ENCODE peak calls at places on chromosomes 5 and 9, in nine cellular contexts. Y is H1, D is breast epithelium, M is stomach, Q is transverse colon, S is suprapubic skin, C is spleen, H is HCT116, P is Panc1. Z is an unnamed sample. For H3K36me3 and H3K4me1, the result is how much of the 10 kb centered on the place peaks cover.

GRCh38 chr5:119333421-119333851 is 22.4 kb upstream of the TNFAIP8 start:
- DNase-seq in Y (no peak), D (no peak), M (no peak), Q (no peak), S (no peak), C (no peak), H (no peak), P (no peak), Z (no peak)

GRCh38 chr9:99269429-99269828 is 47.3 kb downstream of the SEC61B start:
- DNase-seq in Y (no peak), D (no peak), M (no peak), Q (no peak), S (no peak), C (no peak), H (no peak), P (no peak), Z (no peak)

GRCh38 chr5:56211298-56211865 is 21.7 kb downstream of the ANKRD55 start:
- DNase-seq in Y (no peak), D (peak), M (no peak), Q (no peak), S (no peak), C (no peak), H (peak), P (peak), Z (no peak)

GRCh38 chr9:95726756-95727155 is 148.7 kb upstream of the ERCC6L2 start:
- DNase-seq in Y (no peak), D (no peak), M (no peak), Q (no peak), S (no peak), C (no peak), H (peak), P (peak), Z (no peak)

GRCh38 chr5:5246736-5247135 is 106.6 kb downstream of the ADAMTS16 start:
- DNase-seq in Y (no peak), D (no peak), M (no peak), Q (no peak), S (no peak), C (no peak), H (no peak), P (no peak), Z (no peak)

GRCh38 chr9:16413509-16414016 is 456.9 kb downstream of the BNC2 start:
- DNase-seq in Y (no peak), D (no peak), M (no peak), Q (no peak), S (no peak), C (no peak), H (no peak), P (no peak), Z (no peak)

GRCh38 chr9:130715270-130716077 is 21.9 kb downstream of the EXOSC2 start:
- DNase-seq in Y (no peak), D (no peak), M (no peak), Q (no peak), S (no peak), C (no peak), H (no peak), P (no peak), Z (no peak)

GRCh38 chr9:14322211-14323082 is 8.5 kb upstream of the NFIB start:
- DNase-seq in Y (no peak), D (peak), M (peak), Q (peak), S (peak), C (peak), H (peak), P (no peak), Z (peak)

GRCh38 chr5:157198277-157199058 is 17.8 kb downstream of the ITK start:
- DNase-seq in Y (no peak), D (no peak), M (peak), Q (peak), S (no peak), C (no peak), H (no peak), P (no peak), Z (no peak)

GRCh38 chr5:74173260-74173659 is 467.3 kb downstream of the ENC1 start:
- DNase-seq in Y (no peak), D (no peak), M (no peak), Q (no peak), S (no peak), C (no peak), H (no peak), P (no peak), Z (no peak)

GRCh38 chr5:74303575-74303974 is 337.0 kb downstream of the ENC1 start:
- DNase-seq in Y (no peak), D (no peak), M (no peak), Q (no peak), S (no peak), C (no peak), H (no peak), P (no peak), Z (no peak)

GRCh38 chr5:138635268-138635667 is 60.1 kb upstream of the HSPA9 start:
- DNase-seq in Y (no peak), D (peak), M (no peak), Q (no peak), S (no peak), C (no peak), H (no peak), P (no peak), Z (no peak)

GRCh38 chr5:120304653-120305052 is 159.4 kb upstream of the PRR16 start:
- DNase-seq in Y (no peak), D (no peak), M (no peak), Q (no peak), S (no peak), C (no peak), H (no peak), P (no peak), Z (no peak)

GRCh38 chr5:72464071-72464470 is 43.1 kb downstream of the ZNF366 start:
- DNase-seq in Y (no peak), D (no peak), M (no peak), Q (no peak), S (no peak), C (no peak), H (no peak), P (no peak), Z (no peak)

GRCh38 chr9:81455417-81455816 is 233.9 kb downstream of the TLE1 start:
- DNase-seq in Y (no peak), D (no peak), M (no peak), Q (no peak), S (no peak), C (no peak), H (no peak), P (no peak), Z (no peak)

GRCh38 chr9:35859310-35859994 is 10.7 kb downstream of the OR13J1 start:
- DNase-seq in Y (no peak), D (no peak), M (peak), Q (no peak), S (no peak), C (no peak), H (no peak), P (no peak), Z (no peak)

GRCh38 chr5:173602423-173602822 is 14.0 kb downstream of the BOD1 start:
- DNase-seq in Y (no peak), D (peak), M (no peak), Q (no peak), S (no peak), C (no peak), H (no peak), P (no peak), Z (peak)

GRCh38 chr5:1777281-1778137 is 22.1 kb downstream of the MRPL36 start:
- DNase-seq in Y (no peak), D (no peak), M (no peak), Q (no peak), S (peak), C (peak), H (no peak), P (no peak), Z (no peak)

GRCh38 chr5:68555891-68556689 is 340.5 kb downstream of the PIK3R1 start:
- DNase-seq in Y (no peak), D (no peak), M (no peak), Q (no peak), S (no peak), C (no peak), H (no peak), P (no peak), Z (no peak)

GRCh38 chr5:68303038-68303738 is 87.6 kb downstream of the PIK3R1 start:
- DNase-seq in Y (no peak), D (no peak), M (no peak), Q (no peak), S (no peak), C (no peak), H (no peak), P (no peak), Z (no peak)

GRCh38 chr9:94005272-94005901 is 50.2 kb upstream of the BARX1 start:
- DNase-seq in Y (no peak), D (no peak), M (peak), Q (peak), S (no peak), C (no peak), H (no peak), P (no peak), Z (no peak)

GRCh38 chr5:113204525-113205161 is 228.0 kb downstream of the DCP2 start:
- DNase-seq in Y (no peak), D (peak), M (no peak), Q (peak), S (peak), C (no peak), H (no peak), P (no peak), Z (no peak)

GRCh38 chr9:105063665-105064247 is 135.8 kb upstream of the ABCA1 start:
- DNase-seq in Y (no peak), D (no peak), M (no peak), Q (peak), S (no peak), C (no peak), H (no peak), P (no peak), Z (no peak)

GRCh38 chr5:11619339-11620028 is 284.8 kb downstream of the CTNND2 start:
- DNase-seq in Y (no peak), D (no peak), M (no peak), Q (no peak), S (no peak), C (no peak), H (no peak), P (no peak), Z (no peak)

GRCh38 chr5:78050888-78051287 is 243.6 kb downstream of the AP3B1 start:
- DNase-seq in Y (no peak), D (no peak), M (no peak), Q (no peak), S (no peak), C (no peak), H (no peak), P (peak), Z (no peak)

GRCh38 chr5:173646684-173647083 is 30.2 kb upstream of the BOD1 start:
- DNase-seq in Y (no peak), D (no peak), M (no peak), Q (no peak), S (peak), C (no peak), H (no peak), P (no peak), Z (no peak)

GRCh38 chr9:6055213-6055612 is 39.8 kb upstream of the RANBP6 start:
- DNase-seq in Y (no peak), D (peak), M (peak), Q (peak), S (no peak), C (no peak), H (peak), P (peak), Z (peak)

GRCh38 chr5:69450116-69450515 is 35.2 kb downstream of the MARVELD2 start:
- DNase-seq in Y (no peak), D (no peak), M (no peak), Q (no peak), S (no peak), C (no peak), H (peak), P (peak), Z (no peak)

GRCh38 chr9:96245399-96245798 is 56.6 kb downstream of the HSD17B3 start:
- DNase-seq in Y (no peak), D (no peak), M (no peak), Q (no peak), S (no peak), C (no peak), H (no peak), P (no peak), Z (no peak)

GRCh38 chr5:160463775-160464465 is 42.3 kb downstream of the PTTG1 start:
- DNase-seq in Y (no peak), D (no peak), M (no peak), Q (no peak), S (no peak), C (no peak), H (no peak), P (peak), Z (no peak)

DNA sequence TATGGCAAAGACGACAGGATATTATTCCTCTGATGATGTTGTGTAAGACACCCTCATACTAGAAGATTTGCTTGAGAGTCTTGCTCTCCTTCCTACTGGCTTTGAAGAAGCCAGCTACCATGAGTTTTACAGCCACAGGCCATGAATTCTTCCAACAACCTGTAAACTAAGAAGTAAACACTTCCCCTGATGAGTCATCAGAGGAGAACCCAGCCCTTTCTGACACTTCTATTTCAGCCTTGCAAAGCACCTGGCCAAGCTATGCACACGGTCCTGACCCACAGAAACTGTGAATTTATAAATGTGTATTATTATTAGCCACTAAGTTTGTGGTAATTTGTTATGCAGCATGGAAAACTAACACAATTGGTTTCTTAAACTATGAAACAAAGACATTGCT is 288.8 kb upstream of the ADAMTSL1 start:
- DNase-seq in Y (no peak), D (no peak), M (no peak), Q (peak), S (no peak), C (no peak), H (no peak), P (no peak), Z (no peak)
- H3K36me3 ChIP-seq in Y (under half), D (under half), M (under half), Q (under half), S (under half), C (under half), H (under half), P (under half), Z (under half)

DNA sequence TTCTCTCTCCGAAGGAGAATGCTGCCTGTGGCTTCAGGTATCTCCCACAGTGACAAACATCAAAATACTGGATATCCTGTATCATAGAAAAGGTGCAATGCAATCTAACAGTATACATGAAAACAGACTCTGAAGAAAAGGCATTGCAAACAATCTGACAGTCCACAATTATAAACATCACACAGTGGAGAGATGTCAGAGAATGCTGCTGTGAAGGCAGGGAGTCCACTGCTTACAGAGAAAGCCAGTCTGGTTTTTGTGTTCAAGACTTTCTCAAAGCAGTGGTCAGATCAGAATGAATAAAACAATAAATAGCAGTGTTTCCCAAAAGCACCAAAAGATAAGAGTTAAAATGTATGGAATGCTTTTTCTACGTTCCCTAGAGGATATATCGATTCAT is 28.7 kb downstream of the TTC23L start:
- DNase-seq in Y (no peak), D (no peak), M (no peak), Q (no peak), S (no peak), C (no peak), H (no peak), P (no peak), Z (no peak)
- TF ChIP-seq POLR2AphosphoS5 in Y (no peak), D (no peak), M (no peak), Q (no peak), S (no peak), C (no peak), H (no peak), P (no peak), Z (no peak)

GRCh38 chr5:14523243-14524034 is 58.2 kb upstream of the OTULINL start:
- DNase-seq in Y (no peak), D (no peak), M (no peak), Q (no peak), S (no peak), C (no peak), H (no peak), P (no peak), Z (no peak)
- H3K4me1 ChIP-seq in Y (under half), D (under half), M (under half), Q (under half), S (under half), C (under half), H (under half), P (under half), Z (under half)

GRCh38 chr5:62373382-62373781 is 30.3 kb downstream of the DIMT1 start:
- DNase-seq in Y (no peak), D (no peak), M (no peak), Q (no peak), S (no peak), C (no peak), H (no peak), P (no peak), Z (no peak)

GRCh38 chr5:62372600-62372999 is 31.1 kb downstream of the DIMT1 start:
- DNase-seq in Y (no peak), D (no peak), M (no peak), Q (no peak), S (no peak), C (no peak), H (no peak), P (no peak), Z (no peak)

GRCh38 chr5:62376064-62376463 is 27.6 kb downstream of the DIMT1 start:
- DNase-seq in Y (no peak), D (no peak), M (no peak), Q (no peak), S (no peak), C (no peak), H (peak), P (peak), Z (no peak)

GRCh38 chr5:62374090-62374489 is 29.6 kb downstream of the DIMT1 start:
- DNase-seq in Y (no peak), D (no peak), M (no peak), Q (no peak), S (no peak), C (no peak), H (no peak), P (no peak), Z (no peak)

DNA sequence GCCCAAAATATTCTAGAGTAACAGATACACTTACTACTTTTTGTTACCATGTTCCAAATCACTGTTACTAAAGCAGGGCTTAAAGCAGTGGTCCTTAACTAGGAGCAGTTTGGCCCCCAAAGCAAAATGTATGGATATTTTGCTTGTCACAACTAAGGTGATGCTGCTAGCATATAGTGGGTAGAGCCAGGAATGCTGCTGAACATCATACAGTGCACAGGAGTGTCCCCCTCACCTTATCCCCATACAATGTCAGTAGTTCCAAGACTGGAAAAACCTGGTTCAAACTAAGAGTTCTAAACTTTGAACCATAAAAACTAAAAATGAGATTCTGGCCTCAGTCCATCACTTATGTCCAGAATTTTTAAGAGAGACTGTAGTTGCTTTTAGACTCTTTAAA is 28.1 kb downstream of the DIMT1 start:
- DNase-seq in Y (no peak), D (no peak), M (no peak), Q (no peak), S (no peak), C (no peak), H (no peak), P (no peak), Z (no peak)
- H3K36me3 ChIP-seq in Y (half or more), D (under half), M (half or more), Q (half or more), S (half or more), C (half or more), H (under half), P (under half), Z (under half)

GRCh38 chr9:110049699-110050450 is 158.1 kb downstream of the C9orf152 start:
- DNase-seq in Y (no peak), D (no peak), M (peak), Q (peak), S (no peak), C (peak), H (no peak), P (no peak), Z (no peak)

GRCh38 chr9:110048473-110048975 is 159.4 kb downstream of the C9orf152 start:
- DNase-seq in Y (peak), D (peak), M (peak), Q (peak), S (peak), C (peak), H (peak), P (no peak), Z (peak)

GRCh38 chr9:110047955-110048472 is 159.9 kb downstream of the C9orf152 start:
- DNase-seq in Y (no peak), D (no peak), M (no peak), Q (no peak), S (no peak), C (peak), H (no peak), P (no peak), Z (no peak)

GRCh38 chr9:110048976-110049698 is 158.8 kb downstream of the C9orf152 start:
- DNase-seq in Y (no peak), D (no peak), M (no peak), Q (no peak), S (no peak), C (peak), H (no peak), P (no peak), Z (peak)

GRCh38 chr9:110047232-110047954 is 160.6 kb downstream of the C9orf152 start:
- DNase-seq in Y (peak), D (no peak), M (no peak), Q (no peak), S (no peak), C (no peak), H (no peak), P (no peak), Z (no peak)
- TF ChIP-seq POLR2AphosphoS5 in Y (peak), D (no peak), M (no peak), Q (no peak), S (no peak), C (no peak), H (no peak), P (no peak), Z (no peak)

GRCh38 chr9:137191691-137192447 is 3.4 kb downstream of the SSNA1 start:
- DNase-seq in Y (no peak), D (no peak), M (peak), Q (no peak), S (no peak), C (no peak), H (no peak), P (no peak), Z (peak)
- H3K4me1 ChIP-seq in Y (under half), D (under half), M (under half), Q (half or more), S (half or more), C (half or more), H (under half), P (under half), Z (under half)

GRCh38 chr9:121780641-121781040 is 129.2 kb downstream of the DAB2IP start:
- DNase-seq in Y (no peak), D (no peak), M (peak), Q (peak), S (no peak), C (no peak), H (no peak), P (no peak), Z (no peak)
- H3K36me3 ChIP-seq in Y (under half), D (under half), M (half or more), Q (under half), S (half or more), C (half or more), H (under half), P (under half), Z (half or more)

GRCh38 chr9:88950341-88951141 is 40.7 kb upstream of the S1PR3 start:
- DNase-seq in Y (no peak), D (no peak), M (no peak), Q (no peak), S (no peak), C (no peak), H (no peak), P (no peak), Z (no peak)
- TF ChIP-seq POLR2AphosphoS5 in Y (no peak), D (no peak), M (no peak), Q (no peak), S (no peak), C (no peak), H (no peak), P (no peak), Z (no peak)

GRCh38 chr5:39829479-39829878 is 404.7 kb upstream of the DAB2 start:
- DNase-seq in Y (no peak), D (no peak), M (no peak), Q (no peak), S (no peak), C (no peak), H (no peak), P (no peak), Z (no peak)
- H3K4me1 ChIP-seq in Y (under half), D (under half), M (under half), Q (under half), S (under half), C (under half), H (under half), P (under half), Z (under half)

GRCh38 chr5:96751203-96752169 is 56.3 kb downstream of the ERAP1 start:
- DNase-seq in Y (no peak), D (no peak), M (no peak), Q (no peak), S (no peak), C (no peak), H (no peak), P (no peak), Z (no peak)
- H3K36me3 ChIP-seq in Y (under half), D (under half), M (half or more), Q (half or more), S (half or more), C (half or more), H (under half), P (under half), Z (half or more)

Z was measured in upper lobe of left lung.